ENCODE peak calls at places on chromosomes 13 and 19, in five cellular contexts. S, T, W, R and G are unnamed samples. For H3K4me1, the result is how much of the 10 kb centered on the place peaks cover.

GRCh38 chr13:73715114-73715909 is 418.9 kb downstream of the KLF12 start:
- DNase-seq in W (no peak), S (no peak), R (no peak), T (no peak), G (no peak)

GRCh38 chr19:50479761-50480251 is 3.2 kb upstream of the GARIN5A start:
- DNase-seq in W (no peak), R (no peak), S (no peak), T (no peak), G (no peak)

GRCh38 chr13:62094937-62095336 is 679.3 kb upstream of the PCDH20 start:
- DNase-seq in T (no peak), W (no peak), R (no peak), S (no peak), G (no peak)

GRCh38 chr13:100564444-100565223 is 24.0 kb downstream of the GGACT start:
- DNase-seq in T (no peak), R (no peak), S (no peak), W (no peak), G (no peak)

GRCh38 chr19:14006766-14007562 is 844 bp upstream of the RFX1 start:
- DNase-seq in R (no peak), W (peak), T (no peak), S (no peak), G (peak)

GRCh38 chr19:32150605-32151004 is 194.8 kb upstream of the ZNF507 start:
- DNase-seq in S (no peak), W (no peak), R (no peak), T (no peak), G (no peak)

GRCh38 chr13:113820813-113821651 is 42.8 kb downstream of the GAS6 start:
- DNase-seq in S (peak), R (peak), T (no peak), W (peak), G (no peak)

GRCh38 chr13:20945952-20946383 is 43.4 kb upstream of the XPO4 start:
- DNase-seq in R (no peak), W (no peak), S (no peak), T (no peak), G (no peak)

GRCh38 chr19:8069116-8069973 is 16.8 kb downstream of the CCL25 start:
- DNase-seq in S (no peak), R (no peak), W (no peak), T (no peak), G (no peak)

GRCh38 chr13:69496951-69497350 is 610.7 kb upstream of the ATXN8OS start:
- DNase-seq in R (no peak), W (no peak), T (no peak), S (no peak), G (no peak)

GRCh38 chr13:41018583-41018909 is 570 bp downstream of the ELF1 start:
- DNase-seq in S (no peak), T (no peak), W (no peak), R (no peak), G (no peak)

GRCh38 chr19:39813264-39813998 is 20.5 kb downstream of the DYRK1B start:
- DNase-seq in R (no peak), S (no peak), T (no peak), W (no peak), G (no peak)

GRCh38 chr19:45068041-45068440 is 8.2 kb downstream of the ZNF296 start:
- DNase-seq in W (no peak), T (no peak), S (no peak), R (no peak), G (no peak)

GRCh38 chr19:44163789-44164188 is 1.1 kb upstream of the ZNF226 start:
- DNase-seq in W (no peak), S (no peak), T (no peak), R (no peak), G (no peak)

GRCh38 chr13:63305641-63306133 is 1890.0 kb upstream of the PCDH20 start:
- DNase-seq in T (no peak), W (no peak), S (no peak), R (no peak), G (no peak)

GRCh38 chr19:3663838-3664237 is 36.4 kb downstream of the PIP5K1C start:
- DNase-seq in R (no peak), S (no peak), W (no peak), T (no peak), G (no peak)

GRCh38 chr19:3667037-3667638 is 33.1 kb downstream of the PIP5K1C start:
- DNase-seq in W (no peak), R (no peak), S (no peak), T (no peak), G (no peak)

GRCh38 chr19:3664879-3665642 is 35.2 kb downstream of the PIP5K1C start:
- DNase-seq in W (no peak), S (no peak), R (no peak), T (no peak), G (no peak)

GRCh38 chr19:3667766-3668165 is 32.5 kb downstream of the PIP5K1C start:
- DNase-seq in W (no peak), R (no peak), S (no peak), T (no peak), G (no peak)

GRCh38 chr19:3665681-3666544 is 34.4 kb downstream of the PIP5K1C start:
- DNase-seq in W (peak), S (no peak), T (peak), R (peak), G (no peak)
- H3K4me1 ChIP-seq in W (under half), S (under half), T (under half), R (under half), G (under half)

GRCh38 chr13:27274631-27275030 is 4.0 kb downstream of the RASL11A start:
- DNase-seq in T (no peak), R (no peak), S (no peak), W (no peak), G (no peak)
- H3K4me1 ChIP-seq in T (under half), R (under half), S (under half), W (under half), G (under half)

GRCh38 chr19:38034153-38034835 is 127.3 kb downstream of the SIPA1L3 start:
- DNase-seq in S (no peak), W (no peak), T (no peak), R (no peak), G (no peak)
- H3K4me1 ChIP-seq in S (under half), W (under half), T (under half), R (under half), G (under half)

GRCh38 chr19:1592023-1592754 is 476 bp downstream of the MBD3 start:
- DNase-seq in W (peak), T (no peak), S (peak), R (peak), G (peak)
- H3K4me1 ChIP-seq in W (under half), T (under half), S (under half), R (under half), G (under half)

GRCh38 chr13:52001120-52001731 is 10.0 kb downstream of the ATP7B start:
- DNase-seq in T (no peak), R (no peak), S (no peak), W (peak), G (no peak)

GRCh38 chr13:51997641-51998330 is 13.5 kb downstream of the ATP7B start:
- DNase-seq in W (no peak), R (no peak), T (no peak), S (no peak), G (peak)

GRCh38 chr13:51996660-51997059 is 14.6 kb downstream of the ATP7B start:
- DNase-seq in W (no peak), S (no peak), R (no peak), T (no peak), G (no peak)

GRCh38 chr13:51999525-51999924 is 11.7 kb downstream of the ATP7B start:
- DNase-seq in W (no peak), S (peak), R (no peak), T (no peak), G (no peak)

DNA sequence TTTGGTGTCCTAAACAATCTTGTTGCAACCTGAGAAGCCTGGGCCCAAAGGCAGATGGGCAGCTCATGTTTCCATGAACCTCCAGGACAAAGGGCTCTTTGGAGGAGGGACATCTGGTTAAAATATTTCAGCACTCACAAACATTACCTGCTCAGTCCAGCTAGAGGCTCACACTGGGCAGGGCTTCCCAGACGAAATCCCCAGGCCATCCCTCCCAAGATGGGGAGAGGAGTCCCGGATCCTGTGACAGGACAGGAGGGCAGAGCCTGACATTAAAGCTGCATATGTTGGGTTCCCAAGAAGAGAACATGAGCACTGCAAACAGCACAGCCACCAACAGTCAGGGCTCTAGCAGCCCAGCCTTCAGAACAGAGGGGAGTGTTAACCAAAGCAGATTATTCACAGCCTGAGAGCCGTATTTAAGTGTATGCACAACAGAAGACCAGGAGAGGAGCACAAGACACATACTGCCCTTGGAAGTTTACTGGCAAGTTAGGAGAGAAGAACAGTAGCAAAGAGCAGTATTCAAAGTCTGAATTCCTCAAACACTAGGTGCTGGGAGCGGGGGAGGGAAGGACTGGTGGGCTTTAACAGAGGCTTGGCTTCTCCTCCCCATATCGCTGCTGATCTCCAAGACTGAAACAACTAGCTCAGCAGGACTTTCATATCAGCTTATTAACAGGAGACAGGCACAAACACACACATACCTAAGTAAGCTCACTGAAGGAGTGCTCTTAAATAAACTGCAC is 12.4 kb downstream of the ATP7B start:
- DNase-seq in T (no peak), R (no peak), W (no peak), S (no peak), G (peak)
- H3K4me1 ChIP-seq in T (half or more), R (under half), W (under half), S (under half), G (half or more)

GRCh38 chr13:97228850-97229521 is 6.9 kb downstream of the MBNL2 start:
- DNase-seq in S (no peak), W (no peak), T (no peak), R (no peak), G (no peak)

GRCh38 chr13:97225533-97225932 is 3.4 kb downstream of the MBNL2 start:
- DNase-seq in T (no peak), R (no peak), W (no peak), S (no peak), G (no peak)

GRCh38 chr13:97226013-97226412 is 3.9 kb downstream of the MBNL2 start:
- DNase-seq in W (no peak), R (no peak), S (no peak), T (no peak), G (no peak)

GRCh38 chr13:97224544-97225324 is 2.6 kb downstream of the MBNL2 start:
- DNase-seq in R (no peak), W (no peak), T (no peak), S (peak), G (no peak)

GRCh38 chr13:97226788-97227627 is 4.9 kb downstream of the MBNL2 start:
- DNase-seq in T (no peak), W (no peak), S (no peak), R (no peak), G (no peak)
- H3K4me1 ChIP-seq in T (half or more), W (under half), S (under half), R (under half), G (under half)

DNA sequence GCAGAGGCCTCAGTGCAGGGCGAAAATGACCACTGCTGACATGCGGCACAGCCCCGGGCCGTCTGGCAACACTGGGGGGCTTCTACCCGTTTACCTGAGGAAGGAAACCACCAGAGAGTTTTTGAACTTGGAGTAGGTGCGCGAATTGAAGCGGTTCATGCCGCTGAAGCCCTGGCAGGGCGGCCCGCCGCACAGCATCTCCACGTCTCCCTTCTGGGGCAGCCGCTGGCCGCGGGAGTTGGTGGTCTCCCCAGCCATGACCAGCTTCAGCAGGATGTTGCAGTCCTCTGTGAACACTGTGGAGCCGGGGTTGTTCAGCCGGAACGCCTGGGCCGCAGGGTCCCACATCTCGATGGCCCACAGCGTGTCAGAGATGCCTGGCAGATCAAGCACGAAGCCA is 20.3 kb upstream of the EIF3G start:
- DNase-seq in W (no peak), R (no peak), T (no peak), S (no peak), G (no peak)
- H3K4me1 ChIP-seq in W (under half), R (under half), T (under half), S (under half), G (under half)

GRCh38 chr13:98447130-98447529 is 129.8 kb downstream of the STK24 start:
- DNase-seq in W (no peak), T (no peak), R (no peak), S (no peak), G (no peak)
- H3K4me1 ChIP-seq in W (under half), T (under half), R (under half), S (under half), G (under half)

GRCh38 chr19:47363758-47364529 is 14.8 kb downstream of the DHX34 start:
- DNase-seq in R (no peak), T (no peak), W (no peak), S (no peak), G (no peak)
- H3K4me1 ChIP-seq in R (under half), T (under half), W (under half), S (under half), G (under half)

GRCh38 chr19:6668696-6669095 is 1.3 kb downstream of the TNFSF14 start:
- DNase-seq in S (no peak), W (no peak), T (no peak), R (no peak), G (no peak)
- H3K4me1 ChIP-seq in S (under half), W (under half), T (under half), R (under half), G (under half)